ENCODE peak calls at places on chromosomes 6 and 20, in four cellular contexts. E is LoVo, I is RWPE1, F is 8988T. Z is an unnamed sample.

GRCh38 chr20:19890358-19891117 is 126.6 kb upstream of the NAA20 start:
- DNase-seq in E (peak), F (no peak), I (no peak), Z (no peak)

GRCh38 chr6:135647521-135647920 is 150.0 kb upstream of the AHI1 start:
- DNase-seq in F (no peak), E (no peak), I (no peak), Z (no peak)

GRCh38 chr6:23650676-23651075 is 475.3 kb upstream of the NRSN1 start:
- DNase-seq in I (no peak), E (no peak), F (no peak), Z (no peak)

GRCh38 chr6:108029226-108029921 is 45.2 kb downstream of the OSTM1 start:
- DNase-seq in I (no peak), E (no peak), F (no peak), Z (no peak)

GRCh38 chr6:88166493-88166900 is 350 bp upstream of the CNR1 start:
- DNase-seq in F (no peak), I (no peak), E (no peak), Z (no peak)

GRCh38 chr20:23082846-23083552 is 3.1 kb downstream of the CD93 start:
- DNase-seq in F (no peak), E (no peak), I (no peak), Z (peak)

GRCh38 chr6:170095273-170095976 is 195.5 kb downstream of the DLL1 start:
- DNase-seq in E (no peak), I (no peak), F (no peak), Z (peak)

GRCh38 chr20:49901588-49901987 is 13.7 kb downstream of the SPATA2 start:
- DNase-seq in E (no peak), F (no peak), I (no peak), Z (no peak)

GRCh38 chr20:21516861-21517565 is 3.1 kb upstream of the NKX2-2 start:
- DNase-seq in I (no peak), E (no peak), F (no peak), Z (no peak)

GRCh38 chr6:100347901-100348550 is 116.7 kb downstream of the SIM1 start:
- DNase-seq in E (no peak), I (no peak), F (no peak), Z (no peak)

GRCh38 chr6:128208851-128209580 is 308.2 kb upstream of the THEMIS start:
- DNase-seq in I (peak), E (no peak), F (no peak), Z (no peak)

GRCh38 chr20:1824834-1825233 is 70.4 kb upstream of the SIRPA start:
- DNase-seq in F (no peak), E (no peak), I (no peak), Z (no peak)

GRCh38 chr6:146127447-146128215 is 98.8 kb downstream of the GRM1 start:
- DNase-seq in E (no peak), F (no peak), I (no peak), Z (no peak)

Z was measured in right atrium auricular region.